ENCODE peak calls at places on chromosomes 11 and 22, in seven cellular contexts. One of them, this sample, is unnamed.

GRCh38 chr11:60783141-60783484 is 2.0 kb upstream of the MS4A10 start:
- DNase-seq in upper lobe of left lung: no peak
- DNase-seq in sigmoid colon: no peak
- DNase-seq in brain microvascular endothelial cell: no peak
- DNase-seq in CD4-positive, alpha-beta T cell: no peak
- DNase-seq in DND-41: no peak
- DNase-seq in GM06990: no peak
- DNase-seq in this sample: no peak

GRCh38 chr11:116529681-116530080 is 243.1 kb downstream of the BUD13 start:
- DNase-seq in CD4-positive, alpha-beta T cell: no peak
- DNase-seq in brain microvascular endothelial cell: no peak
- DNase-seq in GM06990: no peak
- DNase-seq in upper lobe of left lung: no peak
- DNase-seq in sigmoid colon: peak
- DNase-seq in DND-41: no peak
- DNase-seq in this sample: no peak

GRCh38 chr22:30868663-30869385 is 99.8 kb downstream of the MORC2 start:
- DNase-seq in CD4-positive, alpha-beta T cell: no peak
- DNase-seq in sigmoid colon: peak
- DNase-seq in GM06990: no peak
- DNase-seq in upper lobe of left lung: no peak
- DNase-seq in brain microvascular endothelial cell: peak
- DNase-seq in DND-41: peak
- DNase-seq in this sample: peak

GRCh38 chr11:33936745-33937612 is 45.1 kb upstream of the LMO2 start:
- DNase-seq in brain microvascular endothelial cell: peak
- DNase-seq in DND-41: no peak
- DNase-seq in sigmoid colon: peak
- DNase-seq in CD4-positive, alpha-beta T cell: no peak
- DNase-seq in upper lobe of left lung: peak
- DNase-seq in GM06990: no peak
- DNase-seq in this sample: peak

GRCh38 chr11:113401718-113402117 is 14.1 kb downstream of the ANKK1 start:
- DNase-seq in brain microvascular endothelial cell: no peak
- DNase-seq in CD4-positive, alpha-beta T cell: no peak
- DNase-seq in upper lobe of left lung: peak
- DNase-seq in sigmoid colon: no peak
- DNase-seq in GM06990: no peak
- DNase-seq in DND-41: no peak
- DNase-seq in this sample: no peak

GRCh38 chr11:116687458-116688201 is 85.2 kb downstream of the BUD13 start:
- DNase-seq in DND-41: no peak
- DNase-seq in brain microvascular endothelial cell: no peak
- DNase-seq in GM06990: no peak
- DNase-seq in CD4-positive, alpha-beta T cell: no peak
- DNase-seq in upper lobe of left lung: no peak
- DNase-seq in sigmoid colon: peak
- DNase-seq in this sample: no peak

GRCh38 chr11:11849127-11849746 is 7.5 kb downstream of the USP47 start:
- DNase-seq in GM06990: no peak
- DNase-seq in CD4-positive, alpha-beta T cell: peak
- DNase-seq in upper lobe of left lung: peak
- DNase-seq in DND-41: peak
- DNase-seq in brain microvascular endothelial cell: peak
- DNase-seq in sigmoid colon: no peak
- DNase-seq in this sample: no peak

GRCh38 chr22:17678817-17679385 is 40.3 kb downstream of the BCL2L13 start:
- DNase-seq in DND-41: no peak
- DNase-seq in sigmoid colon: no peak
- DNase-seq in brain microvascular endothelial cell: no peak
- DNase-seq in upper lobe of left lung: no peak
- DNase-seq in GM06990: no peak
- DNase-seq in CD4-positive, alpha-beta T cell: no peak
- DNase-seq in this sample: no peak

GRCh38 chr11:80873309-80873999 is 1432.6 kb upstream of the TENM4 start:
- DNase-seq in brain microvascular endothelial cell: peak
- DNase-seq in GM06990: no peak
- DNase-seq in CD4-positive, alpha-beta T cell: no peak
- DNase-seq in DND-41: no peak
- DNase-seq in upper lobe of left lung: no peak
- DNase-seq in sigmoid colon: no peak
- DNase-seq in this sample: no peak

GRCh38 chr22:37918580-37919274 is 12.6 kb downstream of the MICALL1 start:
- DNase-seq in sigmoid colon: no peak
- DNase-seq in brain microvascular endothelial cell: no peak
- DNase-seq in CD4-positive, alpha-beta T cell: no peak
- DNase-seq in upper lobe of left lung: no peak
- DNase-seq in DND-41: no peak
- DNase-seq in GM06990: no peak
- DNase-seq in this sample: no peak

GRCh38 chr22:49184736-49185135 is 642.9 kb downstream of the BRD1 start:
- DNase-seq in sigmoid colon: no peak
- DNase-seq in CD4-positive, alpha-beta T cell: no peak
- DNase-seq in upper lobe of left lung: no peak
- DNase-seq in brain microvascular endothelial cell: no peak
- DNase-seq in GM06990: no peak
- DNase-seq in DND-41: no peak
- DNase-seq in this sample: no peak

GRCh38 chr22:50329236-50329635 is 2.4 kb upstream of the DENND6B start:
- DNase-seq in CD4-positive, alpha-beta T cell: no peak
- DNase-seq in DND-41: no peak
- DNase-seq in brain microvascular endothelial cell: peak
- DNase-seq in GM06990: no peak
- DNase-seq in sigmoid colon: no peak
- DNase-seq in upper lobe of left lung: no peak
- DNase-seq in this sample: no peak

GRCh38 chr11:19931141-19931767 is 218.6 kb downstream of the NAV2 start:
- DNase-seq in DND-41: no peak
- DNase-seq in brain microvascular endothelial cell: no peak
- DNase-seq in upper lobe of left lung: no peak
- DNase-seq in GM06990: no peak
- DNase-seq in sigmoid colon: peak
- DNase-seq in CD4-positive, alpha-beta T cell: no peak
- DNase-seq in this sample: no peak

GRCh38 chr11:112128483-112129121 is 35.3 kb downstream of the IL18 start:
- DNase-seq in brain microvascular endothelial cell: peak
- DNase-seq in DND-41: no peak
- DNase-seq in CD4-positive, alpha-beta T cell: no peak
- DNase-seq in upper lobe of left lung: peak
- DNase-seq in sigmoid colon: peak
- DNase-seq in GM06990: no peak
- DNase-seq in this sample: peak

GRCh38 chr11:45647786-45648185 is 17.6 kb downstream of the CHST1 start:
- DNase-seq in upper lobe of left lung: no peak
- DNase-seq in CD4-positive, alpha-beta T cell: no peak
- DNase-seq in DND-41: no peak
- DNase-seq in GM06990: no peak
- DNase-seq in sigmoid colon: no peak
- DNase-seq in brain microvascular endothelial cell: no peak
- DNase-seq in this sample: no peak

GRCh38 chr11:86749376-86749775 is 51.0 kb upstream of the PRSS23 start:
- DNase-seq in GM06990: no peak
- DNase-seq in sigmoid colon: no peak
- DNase-seq in brain microvascular endothelial cell: no peak
- DNase-seq in CD4-positive, alpha-beta T cell: no peak
- DNase-seq in upper lobe of left lung: no peak
- DNase-seq in DND-41: no peak
- DNase-seq in this sample: no peak

GRCh38 chr22:24459911-24460310 is 32.5 kb downstream of the ADORA2A start:
- DNase-seq in GM06990: no peak
- DNase-seq in brain microvascular endothelial cell: no peak
- DNase-seq in upper lobe of left lung: no peak
- DNase-seq in CD4-positive, alpha-beta T cell: no peak
- DNase-seq in DND-41: no peak
- DNase-seq in sigmoid colon: no peak
- DNase-seq in this sample: no peak

GRCh38 chr11:94727766-94728165 is 40.4 kb upstream of the AMOTL1 start:
- DNase-seq in sigmoid colon: no peak
- DNase-seq in DND-41: no peak
- DNase-seq in brain microvascular endothelial cell: no peak
- DNase-seq in GM06990: no peak
- DNase-seq in upper lobe of left lung: no peak
- DNase-seq in CD4-positive, alpha-beta T cell: no peak
- DNase-seq in this sample: no peak

GRCh38 chr22:44393066-44393465 is 80.3 kb upstream of the SHISAL1 start:
- DNase-seq in DND-41: no peak
- DNase-seq in brain microvascular endothelial cell: no peak
- DNase-seq in upper lobe of left lung: peak
- DNase-seq in sigmoid colon: peak
- DNase-seq in GM06990: no peak
- DNase-seq in CD4-positive, alpha-beta T cell: peak
- DNase-seq in this sample: no peak

GRCh38 chr22:44329179-44329796 is 16.5 kb upstream of the SHISAL1 start:
- DNase-seq in DND-41: no peak
- DNase-seq in sigmoid colon: peak
- DNase-seq in brain microvascular endothelial cell: no peak
- DNase-seq in upper lobe of left lung: peak
- DNase-seq in CD4-positive, alpha-beta T cell: no peak
- DNase-seq in GM06990: peak
- DNase-seq in this sample: no peak

GRCh38 chr11:34603129-34604001 is 17.5 kb upstream of the EHF start:
- DNase-seq in GM06990: no peak
- DNase-seq in brain microvascular endothelial cell: no peak
- DNase-seq in DND-41: no peak
- DNase-seq in upper lobe of left lung: no peak
- DNase-seq in sigmoid colon: no peak
- DNase-seq in CD4-positive, alpha-beta T cell: no peak
- DNase-seq in this sample: no peak

DNA sequence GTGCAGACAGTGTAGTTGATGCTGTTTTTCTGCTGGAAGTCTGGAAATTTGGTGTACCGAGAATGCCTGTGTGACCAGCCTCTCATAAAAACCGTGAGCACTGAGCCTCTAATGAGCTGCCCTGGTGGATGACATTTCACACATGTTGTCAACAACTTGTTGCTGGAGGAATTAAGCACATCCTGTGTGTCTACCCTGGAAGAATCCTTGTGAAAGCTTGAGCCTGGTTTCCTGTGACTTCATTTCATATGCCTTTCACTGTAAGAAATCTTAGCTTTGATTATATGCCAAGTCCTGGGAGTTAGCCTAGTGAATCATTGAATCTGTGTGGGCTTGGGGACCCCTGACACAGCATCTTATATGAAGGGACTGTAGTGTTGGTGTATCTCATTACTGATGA is 131.2 kb downstream of the LDLRAD3 start:
- DNase-seq in CD4-positive, alpha-beta T cell: no peak
- DNase-seq in upper lobe of left lung: no peak
- DNase-seq in brain microvascular endothelial cell: peak
- DNase-seq in GM06990: no peak
- DNase-seq in DND-41: no peak
- DNase-seq in sigmoid colon: no peak
- DNase-seq in this sample: no peak
- TF ChIP-seq CTCF in CD4-positive, alpha-beta T cell: no peak
- TF ChIP-seq CTCF in upper lobe of left lung: no peak
- TF ChIP-seq CTCF in brain microvascular endothelial cell: no peak
- TF ChIP-seq CTCF in GM06990: no peak
- TF ChIP-seq CTCF in DND-41: no peak
- TF ChIP-seq CTCF in sigmoid colon: no peak
- TF ChIP-seq CTCF in this sample: no peak

DNA sequence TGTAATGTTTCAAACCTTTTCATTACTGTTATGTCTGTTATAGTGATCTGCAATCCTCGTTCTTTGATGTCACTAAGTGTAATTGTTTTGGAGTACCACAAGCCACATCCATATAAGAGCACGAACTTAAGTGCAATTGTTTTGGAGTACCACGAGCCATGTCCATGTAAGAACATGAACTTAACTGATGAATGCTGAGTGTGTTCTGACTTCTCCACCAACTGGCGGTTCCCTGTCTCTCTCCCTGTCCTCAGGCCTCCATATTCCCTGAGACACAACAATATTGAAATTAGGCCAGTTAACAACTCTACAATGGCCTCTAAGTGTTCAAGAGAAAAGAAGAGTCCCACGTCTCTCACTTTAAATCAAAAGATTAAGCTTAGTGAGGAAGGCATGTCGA is 23.5 kb downstream of the TESMIN start:
- DNase-seq in DND-41: no peak
- DNase-seq in sigmoid colon: no peak
- DNase-seq in brain microvascular endothelial cell: no peak
- DNase-seq in CD4-positive, alpha-beta T cell: no peak
- DNase-seq in GM06990: no peak
- DNase-seq in upper lobe of left lung: no peak
- DNase-seq in this sample: no peak
- TF ChIP-seq CTCF in DND-41: no peak
- TF ChIP-seq CTCF in sigmoid colon: no peak
- TF ChIP-seq CTCF in brain microvascular endothelial cell: no peak
- TF ChIP-seq CTCF in CD4-positive, alpha-beta T cell: no peak
- TF ChIP-seq CTCF in GM06990: no peak
- TF ChIP-seq CTCF in upper lobe of left lung: no peak
- TF ChIP-seq CTCF in this sample: no peak

GRCh38 chr11:3046190-3046589 is 11.0 kb downstream of the CARS1 start:
- DNase-seq in sigmoid colon: no peak
- DNase-seq in DND-41: no peak
- DNase-seq in GM06990: no peak
- DNase-seq in brain microvascular endothelial cell: no peak
- DNase-seq in upper lobe of left lung: no peak
- DNase-seq in CD4-positive, alpha-beta T cell: no peak
- DNase-seq in this sample: no peak
- TF ChIP-seq CTCF in sigmoid colon: no peak
- TF ChIP-seq CTCF in DND-41: peak
- TF ChIP-seq CTCF in GM06990: peak
- TF ChIP-seq CTCF in brain microvascular endothelial cell: peak
- TF ChIP-seq CTCF in upper lobe of left lung: no peak
- TF ChIP-seq CTCF in CD4-positive, alpha-beta T cell: no peak
- TF ChIP-seq CTCF in this sample: no peak

GRCh38 chr22:42969348-42969975 is 45.5 kb downstream of the PACSIN2 start:
- DNase-seq in CD4-positive, alpha-beta T cell: no peak
- DNase-seq in sigmoid colon: no peak
- DNase-seq in DND-41: no peak
- DNase-seq in brain microvascular endothelial cell: no peak
- DNase-seq in upper lobe of left lung: no peak
- DNase-seq in GM06990: no peak
- DNase-seq in this sample: no peak

GRCh38 chr22:42967005-42967404 is 47.9 kb downstream of the PACSIN2 start:
- DNase-seq in CD4-positive, alpha-beta T cell: no peak
- DNase-seq in brain microvascular endothelial cell: no peak
- DNase-seq in upper lobe of left lung: no peak
- DNase-seq in GM06990: no peak
- DNase-seq in sigmoid colon: no peak
- DNase-seq in DND-41: no peak
- DNase-seq in this sample: no peak

GRCh38 chr22:42966389-42966998 is 48.5 kb downstream of the PACSIN2 start:
- DNase-seq in GM06990: no peak
- DNase-seq in CD4-positive, alpha-beta T cell: no peak
- DNase-seq in brain microvascular endothelial cell: no peak
- DNase-seq in DND-41: no peak
- DNase-seq in upper lobe of left lung: no peak
- DNase-seq in sigmoid colon: no peak
- DNase-seq in this sample: no peak

GRCh38 chr22:42970029-42970428 is 44.9 kb downstream of the PACSIN2 start:
- DNase-seq in CD4-positive, alpha-beta T cell: no peak
- DNase-seq in brain microvascular endothelial cell: no peak
- DNase-seq in GM06990: no peak
- DNase-seq in sigmoid colon: no peak
- DNase-seq in DND-41: no peak
- DNase-seq in upper lobe of left lung: peak
- DNase-seq in this sample: no peak

DNA sequence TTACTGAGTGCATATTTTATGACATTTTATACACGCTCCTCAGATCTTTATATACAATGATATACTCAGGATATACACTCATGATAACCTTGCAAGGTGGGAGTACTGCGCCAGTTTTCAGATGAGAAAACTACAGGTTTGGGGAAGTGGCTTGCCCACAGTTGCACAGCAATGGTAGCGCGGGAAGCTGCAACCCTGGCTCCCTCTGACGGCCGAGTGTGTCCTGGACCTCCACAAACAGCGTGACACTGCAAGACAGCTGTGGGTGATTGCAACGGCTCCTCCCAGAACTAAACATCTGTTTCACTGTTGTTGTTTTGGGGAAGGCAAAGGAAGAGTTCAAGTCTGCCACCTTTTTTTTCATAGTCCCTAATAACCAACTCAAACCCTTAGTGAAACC is 47.0 kb downstream of the PACSIN2 start:
- DNase-seq in sigmoid colon: peak
- DNase-seq in GM06990: no peak
- DNase-seq in brain microvascular endothelial cell: no peak
- DNase-seq in upper lobe of left lung: peak
- DNase-seq in DND-41: no peak
- DNase-seq in CD4-positive, alpha-beta T cell: no peak
- DNase-seq in this sample: no peak
- TF ChIP-seq CTCF in sigmoid colon: no peak
- TF ChIP-seq CTCF in GM06990: no peak
- TF ChIP-seq CTCF in brain microvascular endothelial cell: peak
- TF ChIP-seq CTCF in upper lobe of left lung: peak
- TF ChIP-seq CTCF in DND-41: no peak
- TF ChIP-seq CTCF in CD4-positive, alpha-beta T cell: no peak
- TF ChIP-seq CTCF in this sample: no peak